ENCODE peak calls at places on chromosomes 11 and 22, in nine cellular contexts. S is ovary, E is SK-N-SH, H is psoas muscle, F is epithelial cell of proximal tubule, D is OCI-LY7, V is fibroblast of the aortic adventitia, J is cardiac muscle cell, Z is coronary artery. W is an unnamed sample.

GRCh38 chr11:131186629-131187075 is 183.8 kb upstream of the NTM start:
- DNase-seq in S (no peak), E (no peak), H (no peak), F (no peak), D (no peak), V (no peak), J (peak; percentile 60), Z (no peak), W (no peak)

GRCh38 chr22:24486501-24486921 is 8.6 kb upstream of the UPB1 start:
- DNase-seq in S (no peak), E (no peak), H (no peak), F (no peak), D (no peak), V (peak; percentile 93), J (no peak), Z (no peak), W (peak; percentile 59)

GRCh38 chr11:368414-369335 is 624 bp upstream of the B4GALNT4 start:
- DNase-seq in S (peak; percentile 65), E (peak; percentile 67), H (no peak), F (no peak), D (no peak), V (peak; percentile 8), J (peak; percentile 70), Z (no peak), W (peak; percentile 11)

GRCh38 chr11:98183034-98183433 is 837.7 kb upstream of the CNTN5 start:
- DNase-seq in S (no peak), E (no peak), H (no peak), F (no peak), D (no peak), V (no peak), J (no peak), Z (no peak), W (no peak)

GRCh38 chr11:33721291-33721840 is 14.9 kb downstream of the CD59 start:
- DNase-seq in S (no peak), E (no peak), H (peak; percentile 48), F (no peak), D (no peak), V (no peak), J (no peak), Z (no peak), W (peak; percentile 60)

GRCh38 chr11:78392854-78393253 is 24.8 kb downstream of the GAB2 start:
- DNase-seq in S (no peak), E (no peak), H (no peak), F (no peak), D (no peak), V (no peak), J (no peak), Z (no peak), W (no peak)

GRCh38 chr11:46674463-46675287 is 25.7 kb downstream of the ARHGAP1 start:
- DNase-seq in S (peak; percentile 58), E (peak; percentile 58), H (peak; percentile 49), F (no peak), D (peak; percentile 50), V (peak; percentile 47), J (peak; percentile 72), Z (no peak), W (peak; percentile 91)

GRCh38 chr11:1563149-1563638 is 8.9 kb downstream of the DUSP8 start:
- DNase-seq in S (no peak), E (no peak), H (no peak), F (no peak), D (no peak), V (no peak), J (no peak), Z (no peak), W (no peak)

GRCh38 chr11:100740440-100740839 is 53.4 kb downstream of the ARHGAP42 start:
- DNase-seq in S (no peak), E (no peak), H (no peak), F (no peak), D (no peak), V (peak; percentile 60), J (peak; percentile 36), Z (no peak), W (peak; percentile 64)

GRCh38 chr11:35162795-35163194 is 23.8 kb downstream of the CD44 start:
- DNase-seq in S (no peak), E (no peak), H (no peak), F (peak; percentile 79), D (no peak), V (no peak), J (no peak), Z (no peak), W (peak; percentile 63)

GRCh38 chr22:23831261-23831660 is 7.5 kb downstream of the DERL3 start:
- DNase-seq in S (peak; percentile 27), E (no peak), H (no peak), F (no peak), D (no peak), V (no peak), J (no peak), Z (no peak), W (no peak)

GRCh38 chr11:13364388-13364787 is 86.8 kb downstream of the BMAL1 start:
- DNase-seq in S (no peak), E (no peak), H (no peak), F (no peak), D (no peak), V (no peak), J (no peak), Z (no peak), W (no peak)

GRCh38 chr22:22397292-22397870 is 111.2 kb downstream of the ZNF280B start:
- DNase-seq in S (no peak), E (no peak), H (peak; percentile 33), F (peak; percentile 15), D (peak; percentile 34), V (peak; percentile 62), J (no peak), Z (no peak), W (peak; percentile 4)

GRCh38 chr11:81979444-81979843 is 754.2 kb downstream of the FAM181B start:
- DNase-seq in S (no peak), E (no peak), H (no peak), F (no peak), D (no peak), V (no peak), J (no peak), Z (no peak), W (no peak)

GRCh38 chr11:124841765-124842700 is 23.2 kb upstream of the ROBO3 start:
- DNase-seq in S (no peak), E (no peak), H (no peak), F (no peak), D (no peak), V (peak; percentile 29), J (no peak), Z (peak; percentile 43), W (no peak)

GRCh38 chr11:55793321-55793720 is 2.0 kb upstream of the OR5D14 start:
- DNase-seq in S (no peak), E (no peak), H (no peak), F (no peak), D (no peak), V (no peak), J (no peak), Z (no peak), W (no peak)

GRCh38 chr11:55791606-55792005 is 3.8 kb upstream of the OR5D14 start:
- DNase-seq in S (no peak), E (no peak), H (no peak), F (no peak), D (no peak), V (no peak), J (no peak), Z (no peak), W (no peak)

DNA sequence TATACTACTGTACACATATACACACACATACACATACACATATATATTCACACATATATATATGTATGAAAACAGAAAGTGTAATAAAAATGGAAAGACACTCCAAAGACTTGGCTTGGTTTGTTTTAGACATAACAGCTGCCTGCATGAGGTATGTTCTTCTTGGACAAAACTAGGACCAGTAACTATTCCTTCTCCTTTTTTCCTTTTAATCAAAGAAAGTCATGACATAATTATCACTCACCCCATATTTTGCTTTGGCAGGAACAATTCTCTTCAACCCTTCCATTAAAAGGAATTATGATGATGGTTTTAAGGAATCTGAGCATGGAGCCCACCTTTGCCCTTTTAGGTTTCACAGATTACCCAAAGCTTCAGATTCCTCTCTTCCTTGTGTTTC is at the start of gene OR5D14:
- DNase-seq in S (no peak), E (no peak), H (no peak), F (no peak), D (no peak), V (no peak), J (no peak), Z (no peak), W (no peak)
- TF ChIP-seq CTCF in S (no peak), E (no peak), H (no peak), F (no peak), D (no peak), V (no peak), J (no peak), Z (no peak), W (no peak)

GRCh38 chr11:121767433-121767832 is 314.7 kb upstream of the SORL1-AS1 start:
- DNase-seq in S (no peak), E (no peak), H (no peak), F (no peak), D (no peak), V (peak; percentile 10), J (peak; percentile 21), Z (no peak), W (no peak)
- H3K4me3 ChIP-seq in S (no peak overlapping the region), E (no peak overlapping the region), H (no peak overlapping the region), F (no peak overlapping the region), D (no peak overlapping the region), V (no peak overlapping the region), J (no peak overlapping the region), Z (no peak overlapping the region), W (no peak overlapping the region)

DNA sequence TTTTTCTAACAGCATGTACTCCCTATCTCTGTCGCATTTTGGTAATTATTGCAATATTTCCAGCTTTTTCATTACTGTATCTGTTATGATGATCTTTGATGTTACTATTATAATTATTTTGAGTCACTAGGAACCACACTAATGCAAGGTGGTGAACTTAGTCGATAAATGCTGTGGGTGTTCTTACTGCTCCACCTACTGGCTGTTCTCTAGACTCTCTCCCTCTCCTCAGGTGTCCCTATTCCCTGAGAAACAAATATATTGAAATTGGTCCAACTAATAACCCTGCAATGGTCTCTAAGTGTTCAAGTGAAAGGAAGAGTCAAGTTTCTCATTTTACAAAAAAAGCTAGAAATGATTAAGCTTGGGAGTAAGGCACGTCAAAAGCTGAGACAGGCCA is 10.5 kb downstream of the ARL14EP start:
- DNase-seq in S (no peak), E (peak; percentile 9), H (no peak), F (no peak), D (peak; percentile 31), V (peak; percentile 11), J (peak; percentile 23), Z (no peak), W (peak; percentile 14)
- TF ChIP-seq CTCF in S (no peak), E (peak; percentile 67), H (peak; percentile 30), F (peak; percentile 78), D (peak; percentile 80), V (peak; percentile 43), J (peak; percentile 43), Z (no peak), W (peak; percentile 53)

GRCh38 chr11:111373590-111373989 is 5.5 kb downstream of the POU2AF1 start:
- DNase-seq in S (no peak), E (no peak), H (no peak), F (no peak), D (no peak), V (no peak), J (no peak), Z (no peak), W (no peak)
- H3K4me3 ChIP-seq in S (no peak overlapping the region), E (no peak overlapping the region), H (no peak overlapping the region), F (no peak overlapping the region), D (peak overlapping the region; percentile 92), V (no peak overlapping the region), J (no peak overlapping the region), Z (no peak overlapping the region), W (no peak overlapping the region)

W was measured in fibroblast of villous mesenchyme.